ENCODE peak calls at places on chromosome 5, in five cellular contexts. U is HepG2, C is SK-N-SH, R is GM12878, X is K562. A is an unnamed sample.

GRCh38 chr5:132677191-132677590 is 3.4 kb downstream of the IL4 start:
- DNase-seq in U (peak), C (no peak), R (no peak), X (peak), A (peak)

GRCh38 chr5:108661590-108662219 is 86.0 kb upstream of the FER start:
- DNase-seq in U (peak), C (no peak), R (no peak), X (no peak), A (peak)

GRCh38 chr5:135429326-135429725 is 17.8 kb downstream of the DCANP1 start:
- DNase-seq in U (peak), C (no peak), R (no peak), X (no peak), A (no peak)

GRCh38 chr5:133814152-133814551 is 154.3 kb downstream of the C5orf15 start:
- DNase-seq in U (no peak), C (no peak), R (no peak), X (no peak), A (no peak)

GRCh38 chr5:160395111-160395510 is 4.7 kb downstream of the FAM200C start:
- DNase-seq in U (no peak), C (no peak), R (no peak), X (no peak), A (no peak)

GRCh38 chr5:34587355-34588241 is 68.5 kb upstream of the RAI14 start:
- DNase-seq in U (peak), C (no peak), R (peak), X (peak), A (peak)

GRCh38 chr5:172123269-172123692 is 64.7 kb downstream of the STK10 start:
- DNase-seq in U (peak), C (peak), R (no peak), X (peak), A (peak)

GRCh38 chr5:96094904-96095303 is 133.3 kb upstream of the ELL2 start:
- DNase-seq in U (no peak), C (no peak), R (no peak), X (no peak), A (no peak)

GRCh38 chr5:147701468-147701867 is 81.1 kb downstream of the JAKMIP2 start:
- DNase-seq in U (no peak), C (no peak), R (no peak), X (no peak), A (no peak)

GRCh38 chr5:58087131-58087530 is 372.8 kb downstream of the PLK2 start:
- DNase-seq in U (no peak), C (no peak), R (no peak), X (no peak), A (no peak)
- TF ChIP-seq MXI1 in U (no peak), C (no peak), R (no peak), X (no peak), A (no peak)

DNA sequence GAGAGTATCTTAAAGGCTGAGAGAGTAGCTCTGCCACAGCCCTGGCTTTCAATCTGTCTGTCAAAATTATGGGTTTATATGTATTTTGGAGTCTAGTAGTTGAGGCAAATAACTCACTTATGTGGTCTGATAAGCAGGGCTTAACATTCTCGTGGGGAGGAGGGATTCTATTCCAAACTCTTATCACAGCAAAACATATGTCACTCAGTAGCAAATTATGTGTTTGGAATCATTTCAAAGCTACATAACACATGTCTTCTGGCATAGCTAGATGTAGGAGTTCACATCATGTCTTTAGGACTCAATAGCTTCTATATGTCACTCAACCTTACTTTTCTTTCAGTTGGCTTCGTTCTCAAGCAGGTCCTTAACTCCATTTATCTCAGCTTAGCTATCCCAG is 144.5 kb upstream of the SEMA6A start:
- DNase-seq in U (no peak), C (no peak), R (no peak), X (peak), A (no peak)
- TF ChIP-seq MXI1 in U (no peak), C (no peak), R (no peak), X (no peak), A (no peak)

GRCh38 chr5:125411163-125412050 is 665.0 kb upstream of the ZNF608 start:
- DNase-seq in U (no peak), C (no peak), R (peak), X (no peak), A (peak)
- TF ChIP-seq MXI1 in U (no peak), C (no peak), R (no peak), X (no peak), A (no peak)

DNA sequence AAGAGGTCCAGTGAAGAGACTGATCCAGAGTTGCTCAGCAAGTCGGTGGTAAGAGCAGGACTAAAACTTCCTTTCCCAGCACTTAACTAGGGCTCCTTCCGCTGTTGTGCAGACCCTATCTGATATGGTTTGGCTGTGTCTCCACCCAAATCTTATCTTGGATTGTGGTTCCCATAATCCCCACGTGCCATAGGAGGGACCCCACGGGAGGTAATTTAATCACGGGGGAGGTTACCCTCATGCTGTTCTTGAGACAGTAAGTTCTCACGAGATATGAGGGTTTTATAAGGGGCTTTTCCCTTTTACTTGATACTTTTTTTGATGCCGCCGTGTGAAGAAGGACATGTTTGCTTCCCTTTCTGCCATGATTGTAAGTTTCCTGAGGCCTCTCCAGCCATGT is 221.9 kb upstream of the GLRA1 start:
- DNase-seq in U (no peak), C (no peak), R (no peak), X (no peak), A (no peak)
- TF ChIP-seq MXI1 in U (no peak), C (no peak), R (no peak), X (no peak), A (no peak)

GRCh38 chr5:82312373-82312856 is 34.3 kb upstream of the RPS23 start:
- DNase-seq in U (peak), C (peak), R (no peak), X (peak), A (peak)

GRCh38 chr5:82306151-82306550 is 28.0 kb upstream of the RPS23 start:
- DNase-seq in U (no peak), C (no peak), R (no peak), X (no peak), A (no peak)

GRCh38 chr5:82308416-82308815 is 30.3 kb upstream of the RPS23 start:
- DNase-seq in U (no peak), C (no peak), R (no peak), X (no peak), A (no peak)

GRCh38 chr5:82308997-82309670 is 31.0 kb upstream of the RPS23 start:
- DNase-seq in U (no peak), C (no peak), R (no peak), X (no peak), A (peak)

DNA sequence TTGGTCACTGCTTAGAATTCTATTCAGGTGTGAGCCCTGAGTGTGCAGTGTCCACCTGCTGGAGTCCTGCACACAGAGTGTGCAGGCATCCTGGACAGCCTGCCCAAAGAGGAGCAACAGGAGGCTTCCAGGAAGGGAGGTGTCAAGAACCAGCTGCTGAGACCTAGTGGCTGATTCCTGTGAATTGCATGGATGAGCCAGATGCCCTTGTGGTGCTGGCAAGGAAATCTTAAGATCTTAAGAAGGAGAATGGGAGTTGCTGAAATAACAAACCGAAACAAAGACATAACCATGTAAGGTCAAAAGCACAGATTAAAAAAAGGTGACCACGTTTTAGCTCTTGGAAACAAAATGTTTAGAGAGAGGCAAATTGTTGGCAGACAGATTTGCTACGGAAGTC is 29.3 kb upstream of the RPS23 start:
- DNase-seq in U (no peak), C (no peak), R (no peak), X (no peak), A (no peak)
- TF ChIP-seq MXI1 in U (no peak), C (no peak), R (no peak), X (no peak), A (no peak)

GRCh38 chr5:157740211-157740610 is 3.3 kb upstream of the LSM11 start:
- DNase-seq in U (peak), C (peak), R (no peak), X (peak), A (no peak)
- TF ChIP-seq MXI1 in U (no peak), C (no peak), R (no peak), X (no peak), A (no peak)

DNA sequence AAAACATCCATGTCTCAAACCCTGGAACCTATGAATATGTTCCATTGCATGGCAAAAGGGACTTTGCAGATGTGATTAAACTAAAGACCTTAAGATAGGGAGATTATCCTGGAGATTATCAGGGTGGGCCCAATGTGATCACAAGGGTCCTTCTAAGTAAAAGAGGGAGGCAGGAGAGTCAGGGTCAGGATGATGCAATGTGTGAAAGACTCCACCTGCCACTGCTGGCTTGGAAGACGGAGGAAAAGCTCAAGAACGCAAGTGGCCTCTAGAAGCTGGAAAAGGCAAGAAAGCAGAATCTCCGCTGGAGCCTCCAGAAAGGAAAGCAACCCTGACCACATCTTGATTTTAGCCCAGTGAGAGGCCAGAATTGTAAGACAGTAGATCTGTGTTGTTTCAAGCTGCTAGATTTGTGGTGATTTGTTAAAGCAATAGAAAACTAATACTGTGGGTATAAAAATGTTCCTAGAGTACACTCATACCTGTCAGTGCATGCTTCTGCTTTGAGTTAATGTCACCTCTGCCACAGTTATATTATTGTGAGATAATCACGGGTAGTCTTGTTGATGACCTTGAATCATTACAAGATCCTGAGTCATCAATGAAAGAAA is 93.6 kb upstream of the TNPO1 start:
- DNase-seq in U (no peak), C (no peak), R (no peak), X (no peak), A (no peak)
- TF ChIP-seq MXI1 in U (no peak), C (no peak), R (no peak), X (no peak), A (no peak)